ENCODE peak calls at places on chromosomes 4 and X, in six cellular contexts. One of them, this sample, is unnamed.

GRCh38 chrX:23720117-23720677 is 22.9 kb downstream of the ACOT9 start:
- DNase-seq in NCI-H1092: no peak
- DNase-seq in fibroblast of gingiva: no peak
- DNase-seq in amniotic stem cell: no peak
- DNase-seq in OCI-LY7: no peak
- DNase-seq in CD8-positive, alpha-beta T cell: no peak
- DNase-seq in this sample: no peak

GRCh38 chr4:155426953-155427352 is 50.2 kb upstream of the MAP9 start:
- DNase-seq in OCI-LY7: no peak
- DNase-seq in NCI-H1092: no peak
- DNase-seq in fibroblast of gingiva: no peak
- DNase-seq in amniotic stem cell: no peak
- DNase-seq in CD8-positive, alpha-beta T cell: no peak
- DNase-seq in this sample: no peak

GRCh38 chr4:98720871-98721480 is 62.6 kb upstream of the TSPAN5 start:
- DNase-seq in CD8-positive, alpha-beta T cell: no peak
- DNase-seq in amniotic stem cell: no peak
- DNase-seq in OCI-LY7: no peak
- DNase-seq in fibroblast of gingiva: no peak
- DNase-seq in NCI-H1092: no peak
- DNase-seq in this sample: peak; percentile 6

GRCh38 chrX:130082244-130083106 is 27.8 kb downstream of the ELF4 start:
- DNase-seq in fibroblast of gingiva: no peak
- DNase-seq in NCI-H1092: no peak
- DNase-seq in amniotic stem cell: no peak
- DNase-seq in CD8-positive, alpha-beta T cell: peak; percentile 46
- DNase-seq in OCI-LY7: peak; percentile 67
- DNase-seq in this sample: peak; percentile 36

GRCh38 chrX:135436966-135437866 is 15.5 kb downstream of the SMIM10L2A start:
- DNase-seq in fibroblast of gingiva: no peak
- DNase-seq in NCI-H1092: peak; percentile 8
- DNase-seq in OCI-LY7: no peak
- DNase-seq in amniotic stem cell: no peak
- DNase-seq in CD8-positive, alpha-beta T cell: no peak
- DNase-seq in this sample: no peak

GRCh38 chrX:26522501-26522900 is 306.5 kb downstream of the MAGEB5 start:
- DNase-seq in CD8-positive, alpha-beta T cell: no peak
- DNase-seq in fibroblast of gingiva: no peak
- DNase-seq in amniotic stem cell: no peak
- DNase-seq in OCI-LY7: no peak
- DNase-seq in NCI-H1092: no peak
- DNase-seq in this sample: no peak

GRCh38 chrX:70087857-70088256 is 25.6 kb downstream of the OTUD6A start:
- DNase-seq in OCI-LY7: no peak
- DNase-seq in CD8-positive, alpha-beta T cell: no peak
- DNase-seq in fibroblast of gingiva: peak; percentile 56
- DNase-seq in NCI-H1092: no peak
- DNase-seq in amniotic stem cell: no peak
- DNase-seq in this sample: peak; percentile 34

GRCh38 chr4:133464311-133464710 is 315.2 kb downstream of the PCDH10 start:
- DNase-seq in OCI-LY7: no peak
- DNase-seq in fibroblast of gingiva: no peak
- DNase-seq in NCI-H1092: no peak
- DNase-seq in amniotic stem cell: no peak
- DNase-seq in CD8-positive, alpha-beta T cell: no peak
- DNase-seq in this sample: peak; percentile 34

GRCh38 chrX:110317079-110317819 is 636 bp downstream of the AMMECR1 start:
- DNase-seq in fibroblast of gingiva: no peak
- DNase-seq in OCI-LY7: peak; percentile 37
- DNase-seq in amniotic stem cell: no peak
- DNase-seq in CD8-positive, alpha-beta T cell: peak; percentile 4
- DNase-seq in NCI-H1092: no peak
- DNase-seq in this sample: no peak

GRCh38 chr4:5636766-5637670 is 71.3 kb downstream of the EVC2 start:
- DNase-seq in OCI-LY7: no peak
- DNase-seq in amniotic stem cell: no peak
- DNase-seq in fibroblast of gingiva: no peak
- DNase-seq in CD8-positive, alpha-beta T cell: no peak
- DNase-seq in NCI-H1092: no peak
- DNase-seq in this sample: peak; percentile 36

GRCh38 chrX:20530319-20530979 is 263.7 kb upstream of the RPS6KA3 start:
- DNase-seq in OCI-LY7: peak; percentile 41
- DNase-seq in fibroblast of gingiva: peak; percentile 21
- DNase-seq in amniotic stem cell: peak; percentile 1
- DNase-seq in CD8-positive, alpha-beta T cell: peak; percentile 37
- DNase-seq in NCI-H1092: peak; percentile 61
- DNase-seq in this sample: peak; percentile 77

GRCh38 chr4:6420036-6420435 is 52.4 kb downstream of the PPP2R2C start:
- DNase-seq in CD8-positive, alpha-beta T cell: no peak
- DNase-seq in NCI-H1092: no peak
- DNase-seq in amniotic stem cell: no peak
- DNase-seq in fibroblast of gingiva: no peak
- DNase-seq in OCI-LY7: no peak
- DNase-seq in this sample: no peak

GRCh38 chr4:67327245-67327860 is 217.9 kb downstream of the CENPC start:
- DNase-seq in CD8-positive, alpha-beta T cell: peak; percentile 15
- DNase-seq in fibroblast of gingiva: peak; percentile 16
- DNase-seq in amniotic stem cell: peak; percentile 32
- DNase-seq in NCI-H1092: peak; percentile 57
- DNase-seq in OCI-LY7: peak; percentile 70
- DNase-seq in this sample: peak; percentile 73

GRCh38 chrX:75582511-75582910 is 59.7 kb upstream of the ZDHHC15 start:
- DNase-seq in NCI-H1092: no peak
- DNase-seq in fibroblast of gingiva: no peak
- DNase-seq in amniotic stem cell: no peak
- DNase-seq in OCI-LY7: no peak
- DNase-seq in CD8-positive, alpha-beta T cell: no peak
- DNase-seq in this sample: no peak

GRCh38 chrX:44898411-44899221 is 25.6 kb downstream of the KDM6A start:
- DNase-seq in OCI-LY7: peak; percentile 33
- DNase-seq in CD8-positive, alpha-beta T cell: no peak
- DNase-seq in fibroblast of gingiva: peak; percentile 3
- DNase-seq in NCI-H1092: no peak
- DNase-seq in amniotic stem cell: no peak
- DNase-seq in this sample: peak; percentile 28

GRCh38 chr4:102722740-102723139 is 38.0 kb downstream of the MANBA start:
- DNase-seq in amniotic stem cell: no peak
- DNase-seq in NCI-H1092: no peak
- DNase-seq in CD8-positive, alpha-beta T cell: no peak
- DNase-seq in OCI-LY7: no peak
- DNase-seq in fibroblast of gingiva: no peak
- DNase-seq in this sample: no peak

GRCh38 chr4:96649536-96649935 is 809.6 kb downstream of the PDHA2 start:
- DNase-seq in NCI-H1092: no peak
- DNase-seq in amniotic stem cell: no peak
- DNase-seq in OCI-LY7: no peak
- DNase-seq in CD8-positive, alpha-beta T cell: no peak
- DNase-seq in fibroblast of gingiva: no peak
- DNase-seq in this sample: peak; percentile 59

GRCh38 chr4:183249854-183250253 is 70.2 kb downstream of the CLDN22 start:
- DNase-seq in fibroblast of gingiva: peak; percentile 24
- DNase-seq in NCI-H1092: peak; percentile 37
- DNase-seq in amniotic stem cell: no peak
- DNase-seq in CD8-positive, alpha-beta T cell: no peak
- DNase-seq in OCI-LY7: peak; percentile 10
- DNase-seq in this sample: peak; percentile 77

GRCh38 chrX:106752101-106752678 is 25.7 kb downstream of the RNF128 start:
- DNase-seq in OCI-LY7: peak; percentile 0
- DNase-seq in NCI-H1092: no peak
- DNase-seq in amniotic stem cell: no peak
- DNase-seq in fibroblast of gingiva: no peak
- DNase-seq in CD8-positive, alpha-beta T cell: no peak
- DNase-seq in this sample: peak; percentile 26

GRCh38 chr4:145723336-145723735 is 43.4 kb downstream of the C4orf51 start:
- DNase-seq in fibroblast of gingiva: no peak
- DNase-seq in OCI-LY7: no peak
- DNase-seq in CD8-positive, alpha-beta T cell: no peak
- DNase-seq in NCI-H1092: no peak
- DNase-seq in amniotic stem cell: no peak
- DNase-seq in this sample: no peak

GRCh38 chr4:15855804-15856475 is 77.8 kb downstream of the CD38 start:
- DNase-seq in CD8-positive, alpha-beta T cell: no peak
- DNase-seq in OCI-LY7: no peak
- DNase-seq in NCI-H1092: no peak
- DNase-seq in fibroblast of gingiva: no peak
- DNase-seq in amniotic stem cell: no peak
- DNase-seq in this sample: peak; percentile 95

GRCh38 chr4:8618421-8618820 is 25.9 kb downstream of the CPZ start:
- DNase-seq in OCI-LY7: no peak
- DNase-seq in fibroblast of gingiva: no peak
- DNase-seq in amniotic stem cell: no peak
- DNase-seq in CD8-positive, alpha-beta T cell: no peak
- DNase-seq in NCI-H1092: no peak
- DNase-seq in this sample: no peak

GRCh38 chr4:141900841-141901240 is 264.5 kb downstream of the IL15 start:
- DNase-seq in amniotic stem cell: no peak
- DNase-seq in CD8-positive, alpha-beta T cell: no peak
- DNase-seq in fibroblast of gingiva: no peak
- DNase-seq in OCI-LY7: no peak
- DNase-seq in NCI-H1092: no peak
- DNase-seq in this sample: no peak

GRCh38 chr4:51932261-51932660 is 87.9 kb downstream of the LRRC66 start:
- DNase-seq in amniotic stem cell: no peak
- DNase-seq in NCI-H1092: no peak
- DNase-seq in OCI-LY7: no peak
- DNase-seq in CD8-positive, alpha-beta T cell: no peak
- DNase-seq in fibroblast of gingiva: peak; percentile 85
- DNase-seq in this sample: peak; percentile 77

GRCh38 chr4:1366371-1367229 is 19.6 kb downstream of the UVSSA start:
- DNase-seq in NCI-H1092: no peak
- DNase-seq in fibroblast of gingiva: no peak
- DNase-seq in amniotic stem cell: no peak
- DNase-seq in CD8-positive, alpha-beta T cell: no peak
- DNase-seq in OCI-LY7: no peak
- DNase-seq in this sample: no peak